ENCODE peak calls at places on chromosomes 6 and 20, in eight cellular contexts. V is kidney epithelial cell, G is GM12865, X is psoas muscle, Z is thyroid gland, W is AG09309, J is Kasumi-1, M is ELF-1. D is an unnamed sample.

GRCh38 chr20:36091561-36092423 is 62.7 kb upstream of the EPB41L1 start:
- DNase-seq in V (no peak), G (no peak), X (no peak), Z (no peak), W (no peak), M (peak), J (no peak), D (no peak)

GRCh38 chr20:19078448-19079373 is 133.7 kb upstream of the SLC24A3 start:
- DNase-seq in J (no peak), G (peak), Z (no peak), M (no peak), V (no peak), X (no peak), W (no peak), D (no peak)

GRCh38 chr6:88761237-88762031 is 202.0 kb downstream of the RNGTT start:
- DNase-seq in W (no peak), X (no peak), V (no peak), J (no peak), G (peak), M (no peak), Z (no peak), D (peak)

GRCh38 chr20:40416274-40416673 is 272.8 kb downstream of the MAFB start:
- DNase-seq in M (peak), W (no peak), X (no peak), J (no peak), G (no peak), V (no peak), Z (no peak), D (no peak)

GRCh38 chr20:13515796-13516533 is 122.8 kb downstream of the TASP1 start:
- DNase-seq in X (no peak), W (no peak), J (no peak), G (no peak), M (no peak), V (no peak), Z (no peak), D (no peak)

GRCh38 chr20:48787861-48788375 is 39.9 kb downstream of the PREX1 start:
- DNase-seq in M (no peak), X (no peak), V (peak), W (peak), Z (no peak), G (peak), J (peak), D (no peak)

GRCh38 chr6:149190228-149190831 is 127.2 kb upstream of the TAB2 start:
- DNase-seq in J (no peak), Z (peak), X (peak), W (no peak), V (no peak), G (peak), M (peak), D (no peak)

GRCh38 chr6:26104457-26105108 is 17.4 kb downstream of the HFE start:
- DNase-seq in G (peak), V (no peak), X (no peak), M (peak), Z (no peak), W (no peak), J (no peak), D (no peak)

GRCh38 chr20:32479697-32480140 is 105.4 kb downstream of the NOL4L start:
- DNase-seq in G (no peak), V (no peak), X (no peak), W (no peak), J (no peak), M (no peak), Z (no peak), D (no peak)

D was measured in GM13976.